ENCODE peak calls at places on chromosomes 7 and 10, in ten cellular contexts. One of them, this sample, is unnamed.

GRCh38 chr7:138249975-138250374 is 173.7 kb downstream of the AKR1D1 start:
- DNase-seq in pulmonary artery endothelial cell: no peak
- DNase-seq in neural crest cell: no peak
- DNase-seq in HEK293T: no peak
- DNase-seq in Kasumi-1: no peak
- DNase-seq in fibroblast of mammary gland: no peak
- DNase-seq in fibroblast of the aortic adventitia: no peak
- DNase-seq in pancreas: no peak
- DNase-seq in stimulated activated CD4-positive, alpha-beta T cell treated with anti-CD3 and anti-CD28 coated beads, TNF-alpha, amount 100 ng/mL, for 1 hour: no peak
- DNase-seq in LoVo: no peak
- DNase-seq in this sample: no peak

GRCh38 chr7:73699370-73700069 is 16.1 kb downstream of the BUD23 start:
- DNase-seq in pulmonary artery endothelial cell: no peak
- DNase-seq in neural crest cell: no peak
- DNase-seq in HEK293T: no peak
- DNase-seq in Kasumi-1: no peak
- DNase-seq in fibroblast of mammary gland: no peak
- DNase-seq in fibroblast of the aortic adventitia: no peak
- DNase-seq in pancreas: peak; percentile 68
- DNase-seq in stimulated activated CD4-positive, alpha-beta T cell treated with anti-CD3 and anti-CD28 coated beads, TNF-alpha, amount 100 ng/mL, for 1 hour: no peak
- DNase-seq in LoVo: no peak
- DNase-seq in this sample: no peak

GRCh38 chr7:122143751-122144711 is at the start of gene AASS:
- DNase-seq in pulmonary artery endothelial cell: peak; percentile 87
- DNase-seq in neural crest cell: peak; percentile 90
- DNase-seq in HEK293T: peak; percentile 91
- DNase-seq in Kasumi-1: no peak
- DNase-seq in fibroblast of mammary gland: peak; percentile 96
- DNase-seq in fibroblast of the aortic adventitia: peak; percentile 97
- DNase-seq in pancreas: peak; percentile 98
- DNase-seq in stimulated activated CD4-positive, alpha-beta T cell treated with anti-CD3 and anti-CD28 coated beads, TNF-alpha, amount 100 ng/mL, for 1 hour: peak; percentile 17
- DNase-seq in LoVo: peak; percentile 99
- DNase-seq in this sample: peak; percentile 96

GRCh38 chr10:43250925-43251663 is 15.8 kb downstream of the RASGEF1A start:
- DNase-seq in pulmonary artery endothelial cell: no peak
- DNase-seq in neural crest cell: no peak
- DNase-seq in HEK293T: no peak
- DNase-seq in Kasumi-1: no peak
- DNase-seq in fibroblast of mammary gland: no peak
- DNase-seq in fibroblast of the aortic adventitia: no peak
- DNase-seq in pancreas: peak; percentile 32
- DNase-seq in stimulated activated CD4-positive, alpha-beta T cell treated with anti-CD3 and anti-CD28 coated beads, TNF-alpha, amount 100 ng/mL, for 1 hour: no peak
- DNase-seq in LoVo: no peak
- DNase-seq in this sample: no peak

GRCh38 chr10:80163741-80164341 is 31.3 kb downstream of the PLAC9 start:
- DNase-seq in pulmonary artery endothelial cell: no peak
- DNase-seq in neural crest cell: no peak
- DNase-seq in HEK293T: no peak
- DNase-seq in Kasumi-1: no peak
- DNase-seq in fibroblast of mammary gland: peak; percentile 97
- DNase-seq in fibroblast of the aortic adventitia: peak; percentile 84
- DNase-seq in pancreas: no peak
- DNase-seq in stimulated activated CD4-positive, alpha-beta T cell treated with anti-CD3 and anti-CD28 coated beads, TNF-alpha, amount 100 ng/mL, for 1 hour: no peak
- DNase-seq in LoVo: peak; percentile 51
- DNase-seq in this sample: peak; percentile 23

GRCh38 chr10:49273082-49273465 is 25.9 kb upstream of the C10orf71 start:
- DNase-seq in pulmonary artery endothelial cell: no peak
- DNase-seq in neural crest cell: no peak
- DNase-seq in HEK293T: no peak
- DNase-seq in Kasumi-1: no peak
- DNase-seq in fibroblast of mammary gland: no peak
- DNase-seq in fibroblast of the aortic adventitia: no peak
- DNase-seq in pancreas: no peak
- DNase-seq in stimulated activated CD4-positive, alpha-beta T cell treated with anti-CD3 and anti-CD28 coated beads, TNF-alpha, amount 100 ng/mL, for 1 hour: no peak
- DNase-seq in LoVo: no peak
- DNase-seq in this sample: no peak

GRCh38 chr7:47478017-47478344 is 103.9 kb downstream of the TNS3 start:
- DNase-seq in pulmonary artery endothelial cell: no peak
- DNase-seq in neural crest cell: no peak
- DNase-seq in HEK293T: no peak
- DNase-seq in Kasumi-1: no peak
- DNase-seq in fibroblast of mammary gland: peak; percentile 79
- DNase-seq in fibroblast of the aortic adventitia: peak; percentile 48
- DNase-seq in pancreas: no peak
- DNase-seq in stimulated activated CD4-positive, alpha-beta T cell treated with anti-CD3 and anti-CD28 coated beads, TNF-alpha, amount 100 ng/mL, for 1 hour: no peak
- DNase-seq in LoVo: no peak
- DNase-seq in this sample: no peak

GRCh38 chr7:52749880-52750279 is 285.6 kb upstream of the POM121L12 start:
- DNase-seq in pulmonary artery endothelial cell: no peak
- DNase-seq in neural crest cell: no peak
- DNase-seq in HEK293T: no peak
- DNase-seq in Kasumi-1: no peak
- DNase-seq in fibroblast of mammary gland: no peak
- DNase-seq in fibroblast of the aortic adventitia: no peak
- DNase-seq in pancreas: no peak
- DNase-seq in stimulated activated CD4-positive, alpha-beta T cell treated with anti-CD3 and anti-CD28 coated beads, TNF-alpha, amount 100 ng/mL, for 1 hour: no peak
- DNase-seq in LoVo: no peak
- DNase-seq in this sample: no peak

GRCh38 chr10:121340176-121340850 is 257.9 kb downstream of the FGFR2 start:
- DNase-seq in pulmonary artery endothelial cell: no peak
- DNase-seq in neural crest cell: peak; percentile 52
- DNase-seq in HEK293T: no peak
- DNase-seq in Kasumi-1: no peak
- DNase-seq in fibroblast of mammary gland: no peak
- DNase-seq in fibroblast of the aortic adventitia: no peak
- DNase-seq in pancreas: no peak
- DNase-seq in stimulated activated CD4-positive, alpha-beta T cell treated with anti-CD3 and anti-CD28 coated beads, TNF-alpha, amount 100 ng/mL, for 1 hour: no peak
- DNase-seq in LoVo: no peak
- DNase-seq in this sample: peak; percentile 89

GRCh38 chr10:43293677-43294057 is 26.8 kb upstream of the RASGEF1A start:
- DNase-seq in pulmonary artery endothelial cell: no peak
- DNase-seq in neural crest cell: no peak
- DNase-seq in HEK293T: no peak
- DNase-seq in Kasumi-1: no peak
- DNase-seq in fibroblast of mammary gland: no peak
- DNase-seq in fibroblast of the aortic adventitia: no peak
- DNase-seq in pancreas: no peak
- DNase-seq in stimulated activated CD4-positive, alpha-beta T cell treated with anti-CD3 and anti-CD28 coated beads, TNF-alpha, amount 100 ng/mL, for 1 hour: no peak
- DNase-seq in LoVo: no peak
- DNase-seq in this sample: no peak

GRCh38 chr10:49081532-49082275 is 33.6 kb downstream of the VSTM4 start:
- DNase-seq in pulmonary artery endothelial cell: no peak
- DNase-seq in neural crest cell: no peak
- DNase-seq in HEK293T: no peak
- DNase-seq in Kasumi-1: no peak
- DNase-seq in fibroblast of mammary gland: no peak
- DNase-seq in fibroblast of the aortic adventitia: peak; percentile 16
- DNase-seq in pancreas: no peak
- DNase-seq in stimulated activated CD4-positive, alpha-beta T cell treated with anti-CD3 and anti-CD28 coated beads, TNF-alpha, amount 100 ng/mL, for 1 hour: no peak
- DNase-seq in LoVo: no peak
- DNase-seq in this sample: peak; percentile 39

GRCh38 chr10:126137557-126138221 is 241.3 kb downstream of the FANK1 start:
- DNase-seq in pulmonary artery endothelial cell: no peak
- DNase-seq in neural crest cell: no peak
- DNase-seq in HEK293T: no peak
- DNase-seq in Kasumi-1: no peak
- DNase-seq in fibroblast of mammary gland: peak; percentile 66
- DNase-seq in fibroblast of the aortic adventitia: no peak
- DNase-seq in pancreas: no peak
- DNase-seq in stimulated activated CD4-positive, alpha-beta T cell treated with anti-CD3 and anti-CD28 coated beads, TNF-alpha, amount 100 ng/mL, for 1 hour: no peak
- DNase-seq in LoVo: no peak
- DNase-seq in this sample: no peak

GRCh38 chr10:123149568-123150228 is 1.8 kb downstream of the HMX2 start:
- DNase-seq in pulmonary artery endothelial cell: no peak
- DNase-seq in neural crest cell: no peak
- DNase-seq in HEK293T: no peak
- DNase-seq in Kasumi-1: no peak
- DNase-seq in fibroblast of mammary gland: peak; percentile 45
- DNase-seq in fibroblast of the aortic adventitia: no peak
- DNase-seq in pancreas: peak; percentile 55
- DNase-seq in stimulated activated CD4-positive, alpha-beta T cell treated with anti-CD3 and anti-CD28 coated beads, TNF-alpha, amount 100 ng/mL, for 1 hour: no peak
- DNase-seq in LoVo: no peak
- DNase-seq in this sample: peak; percentile 43

GRCh38 chr10:132347211-132347930 is 15.4 kb downstream of the LRRC27 start:
- DNase-seq in pulmonary artery endothelial cell: no peak
- DNase-seq in neural crest cell: no peak
- DNase-seq in HEK293T: no peak
- DNase-seq in Kasumi-1: no peak
- DNase-seq in fibroblast of mammary gland: no peak
- DNase-seq in fibroblast of the aortic adventitia: no peak
- DNase-seq in pancreas: peak; percentile 65
- DNase-seq in stimulated activated CD4-positive, alpha-beta T cell treated with anti-CD3 and anti-CD28 coated beads, TNF-alpha, amount 100 ng/mL, for 1 hour: no peak
- DNase-seq in LoVo: no peak
- DNase-seq in this sample: no peak

GRCh38 chr7:29480934-29481625 is 82.6 kb upstream of the PRR15 start:
- DNase-seq in pulmonary artery endothelial cell: no peak
- DNase-seq in neural crest cell: no peak
- DNase-seq in HEK293T: no peak
- DNase-seq in Kasumi-1: no peak
- DNase-seq in fibroblast of mammary gland: no peak
- DNase-seq in fibroblast of the aortic adventitia: no peak
- DNase-seq in pancreas: no peak
- DNase-seq in stimulated activated CD4-positive, alpha-beta T cell treated with anti-CD3 and anti-CD28 coated beads, TNF-alpha, amount 100 ng/mL, for 1 hour: no peak
- DNase-seq in LoVo: no peak
- DNase-seq in this sample: no peak

GRCh38 chr10:106705576-106706526 is 458.7 kb downstream of the SORCS1 start:
- DNase-seq in pulmonary artery endothelial cell: no peak
- DNase-seq in neural crest cell: peak; percentile 81
- DNase-seq in HEK293T: peak; percentile 75
- DNase-seq in Kasumi-1: peak; percentile 91
- DNase-seq in fibroblast of mammary gland: peak; percentile 63
- DNase-seq in fibroblast of the aortic adventitia: peak; percentile 45
- DNase-seq in pancreas: no peak
- DNase-seq in stimulated activated CD4-positive, alpha-beta T cell treated with anti-CD3 and anti-CD28 coated beads, TNF-alpha, amount 100 ng/mL, for 1 hour: no peak
- DNase-seq in LoVo: peak; percentile 63
- DNase-seq in this sample: peak; percentile 82

GRCh38 chr7:106779877-106780276 is 85.2 kb upstream of the PIK3CG start:
- DNase-seq in pulmonary artery endothelial cell: no peak
- DNase-seq in neural crest cell: no peak
- DNase-seq in HEK293T: no peak
- DNase-seq in Kasumi-1: no peak
- DNase-seq in fibroblast of mammary gland: no peak
- DNase-seq in fibroblast of the aortic adventitia: no peak
- DNase-seq in pancreas: peak; percentile 35
- DNase-seq in stimulated activated CD4-positive, alpha-beta T cell treated with anti-CD3 and anti-CD28 coated beads, TNF-alpha, amount 100 ng/mL, for 1 hour: no peak
- DNase-seq in LoVo: peak; percentile 73
- DNase-seq in this sample: no peak

GRCh38 chr7:143205560-143206293 is 16.1 kb upstream of the TAS2R40 start:
- DNase-seq in pulmonary artery endothelial cell: no peak
- DNase-seq in neural crest cell: no peak
- DNase-seq in HEK293T: no peak
- DNase-seq in Kasumi-1: peak; percentile 99
- DNase-seq in fibroblast of mammary gland: no peak
- DNase-seq in fibroblast of the aortic adventitia: no peak
- DNase-seq in pancreas: no peak
- DNase-seq in stimulated activated CD4-positive, alpha-beta T cell treated with anti-CD3 and anti-CD28 coated beads, TNF-alpha, amount 100 ng/mL, for 1 hour: no peak
- DNase-seq in LoVo: no peak
- DNase-seq in this sample: no peak

This sample was measured in neuronal stem cell.